ENCODE peak calls at places on chromosomes 3 and 15, in six cellular contexts. One of them, this sample, is unnamed.

GRCh38 chr3:64176461-64176996 is 48.7 kb downstream of the PRICKLE2 start:
- DNase-seq in GM06990: peak; percentile 26
- DNase-seq in epithelial cell of esophagus: peak; percentile 84
- DNase-seq in neural progenitor cell: no peak
- DNase-seq in GM12865: peak; percentile 43
- DNase-seq in IMR-90: peak; percentile 54
- DNase-seq in this sample: no peak

GRCh38 chr15:52556524-52556923 is 12.3 kb downstream of the ARPP19 start:
- DNase-seq in GM06990: no peak
- DNase-seq in epithelial cell of esophagus: no peak
- DNase-seq in neural progenitor cell: no peak
- DNase-seq in GM12865: no peak
- DNase-seq in IMR-90: no peak
- DNase-seq in this sample: no peak

GRCh38 chr3:115843206-115843605 is 219.9 kb downstream of the GAP43 start:
- DNase-seq in GM06990: no peak
- DNase-seq in epithelial cell of esophagus: no peak
- DNase-seq in neural progenitor cell: no peak
- DNase-seq in GM12865: no peak
- DNase-seq in IMR-90: no peak
- DNase-seq in this sample: no peak

GRCh38 chr15:71335591-71335990 is 220.3 kb downstream of the THSD4 start:
- DNase-seq in GM06990: no peak
- DNase-seq in epithelial cell of esophagus: no peak
- DNase-seq in neural progenitor cell: no peak
- DNase-seq in GM12865: no peak
- DNase-seq in IMR-90: peak; percentile 73
- DNase-seq in this sample: no peak

GRCh38 chr3:16056210-16056607 is 118.3 kb upstream of the GALNT15 start:
- DNase-seq in GM06990: no peak
- DNase-seq in epithelial cell of esophagus: peak; percentile 46
- DNase-seq in neural progenitor cell: no peak
- DNase-seq in GM12865: no peak
- DNase-seq in IMR-90: no peak
- DNase-seq in this sample: peak; percentile 62

GRCh38 chr3:71723452-71724170 is 1.6 kb downstream of the EIF4E3 start:
- DNase-seq in GM06990: no peak
- DNase-seq in epithelial cell of esophagus: no peak
- DNase-seq in neural progenitor cell: no peak
- DNase-seq in GM12865: peak; percentile 21
- DNase-seq in IMR-90: no peak
- DNase-seq in this sample: no peak

GRCh38 chr3:119628390-119628789 is 30.7 kb downstream of the PLA1A start:
- DNase-seq in GM06990: peak; percentile 59
- DNase-seq in epithelial cell of esophagus: no peak
- DNase-seq in neural progenitor cell: no peak
- DNase-seq in GM12865: peak; percentile 81
- DNase-seq in IMR-90: no peak
- DNase-seq in this sample: no peak

GRCh38 chr3:147616998-147617619 is 207.9 kb downstream of the ZIC1 start:
- DNase-seq in GM06990: no peak
- DNase-seq in epithelial cell of esophagus: peak; percentile 24
- DNase-seq in neural progenitor cell: peak; percentile 63
- DNase-seq in GM12865: no peak
- DNase-seq in IMR-90: peak; percentile 12
- DNase-seq in this sample: no peak

GRCh38 chr3:46959169-46959515 is 17.4 kb downstream of the CCDC12 start:
- DNase-seq in GM06990: no peak
- DNase-seq in epithelial cell of esophagus: no peak
- DNase-seq in neural progenitor cell: no peak
- DNase-seq in GM12865: no peak
- DNase-seq in IMR-90: no peak
- DNase-seq in this sample: no peak

GRCh38 chr15:88912500-88912921 is 668 bp downstream of the MFGE8 start:
- DNase-seq in GM06990: no peak
- DNase-seq in epithelial cell of esophagus: no peak
- DNase-seq in neural progenitor cell: peak; percentile 53
- DNase-seq in GM12865: no peak
- DNase-seq in IMR-90: no peak
- DNase-seq in this sample: no peak

GRCh38 chr15:25401511-25401910 is 37.3 kb downstream of the UBE3A start:
- DNase-seq in GM06990: no peak
- DNase-seq in epithelial cell of esophagus: no peak
- DNase-seq in neural progenitor cell: no peak
- DNase-seq in GM12865: no peak
- DNase-seq in IMR-90: peak; percentile 52
- DNase-seq in this sample: peak; percentile 4

GRCh38 chr3:197302033-197302432 is 3.6 kb upstream of the DLG1 start:
- DNase-seq in GM06990: no peak
- DNase-seq in epithelial cell of esophagus: no peak
- DNase-seq in neural progenitor cell: no peak
- DNase-seq in GM12865: no peak
- DNase-seq in IMR-90: no peak
- DNase-seq in this sample: no peak

GRCh38 chr3:142645236-142645793 is 49.1 kb downstream of the PLS1 start:
- DNase-seq in GM06990: no peak
- DNase-seq in epithelial cell of esophagus: peak; percentile 89
- DNase-seq in neural progenitor cell: no peak
- DNase-seq in GM12865: no peak
- DNase-seq in IMR-90: peak; percentile 35
- DNase-seq in this sample: peak; percentile 19

GRCh38 chr3:155809181-155809580 is 3.1 kb upstream of the C3orf33 start:
- DNase-seq in GM06990: no peak
- DNase-seq in epithelial cell of esophagus: peak; percentile 10
- DNase-seq in neural progenitor cell: no peak
- DNase-seq in GM12865: no peak
- DNase-seq in IMR-90: peak; percentile 27
- DNase-seq in this sample: no peak

GRCh38 chr3:162141232-162141631 is 644.6 kb downstream of the OTOL1 start:
- DNase-seq in GM06990: no peak
- DNase-seq in epithelial cell of esophagus: peak; percentile 48
- DNase-seq in neural progenitor cell: no peak
- DNase-seq in GM12865: no peak
- DNase-seq in IMR-90: peak; percentile 77
- DNase-seq in this sample: peak; percentile 53

GRCh38 chr3:46913644-46914043 is 36.1 kb downstream of the PTH1R start:
- DNase-seq in GM06990: no peak
- DNase-seq in epithelial cell of esophagus: peak; percentile 89
- DNase-seq in neural progenitor cell: no peak
- DNase-seq in GM12865: no peak
- DNase-seq in IMR-90: peak; percentile 81
- DNase-seq in this sample: peak; percentile 48

GRCh38 chr15:25690673-25691543 is 172.2 kb downstream of the ATP10A start:
- DNase-seq in GM06990: no peak
- DNase-seq in epithelial cell of esophagus: peak; percentile 24
- DNase-seq in neural progenitor cell: no peak
- DNase-seq in GM12865: no peak
- DNase-seq in IMR-90: peak; percentile 86
- DNase-seq in this sample: peak; percentile 53

GRCh38 chr3:153129866-153130265 is 32.2 kb upstream of the RAP2B start:
- DNase-seq in GM06990: no peak
- DNase-seq in epithelial cell of esophagus: no peak
- DNase-seq in neural progenitor cell: no peak
- DNase-seq in GM12865: no peak
- DNase-seq in IMR-90: no peak
- DNase-seq in this sample: no peak

GRCh38 chr3:153127788-153128187 is 34.2 kb upstream of the RAP2B start:
- DNase-seq in GM06990: no peak
- DNase-seq in epithelial cell of esophagus: no peak
- DNase-seq in neural progenitor cell: no peak
- DNase-seq in GM12865: no peak
- DNase-seq in IMR-90: peak; percentile 56
- DNase-seq in this sample: no peak

GRCh38 chr3:153129426-153129825 is 32.6 kb upstream of the RAP2B start:
- DNase-seq in GM06990: no peak
- DNase-seq in epithelial cell of esophagus: no peak
- DNase-seq in neural progenitor cell: no peak
- DNase-seq in GM12865: no peak
- DNase-seq in IMR-90: no peak
- DNase-seq in this sample: no peak

DNA sequence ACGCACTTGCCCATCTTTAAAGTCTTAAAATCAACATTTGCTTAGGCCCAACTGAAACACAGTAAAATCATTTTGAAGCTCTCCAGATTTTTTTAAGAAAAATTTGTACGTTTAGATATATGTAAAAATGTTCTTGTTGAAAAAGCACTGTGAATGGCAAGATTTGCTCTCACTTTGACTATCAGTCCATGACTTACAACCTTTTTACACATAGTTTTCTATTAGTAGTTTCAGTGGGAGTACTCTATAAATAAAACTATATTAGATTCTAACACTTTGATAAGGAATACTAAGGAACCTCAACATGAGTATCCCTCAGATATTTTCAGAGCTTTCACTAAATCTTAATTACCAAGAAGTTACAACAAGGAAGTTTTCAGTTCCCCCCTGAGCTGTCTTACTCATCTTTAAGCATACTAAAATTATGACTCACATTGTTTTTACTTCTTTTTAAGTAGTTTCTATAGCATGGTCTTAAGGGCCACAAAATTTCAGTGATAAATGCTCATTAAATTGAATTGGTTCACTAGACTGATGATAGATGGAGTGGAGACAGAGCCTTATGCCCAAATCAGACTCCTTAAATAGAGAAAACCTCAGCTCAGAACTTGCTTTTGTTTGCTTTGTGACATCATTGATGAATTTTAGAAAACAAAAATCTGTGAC is 31.6 kb upstream of the RAP2B start:
- DNase-seq in GM06990: peak; percentile 67
- DNase-seq in epithelial cell of esophagus: peak; percentile 77
- DNase-seq in neural progenitor cell: no peak
- DNase-seq in GM12865: peak; percentile 53
- DNase-seq in IMR-90: peak; percentile 82
- DNase-seq in this sample: peak; percentile 84
- H3K4me3 ChIP-seq in GM06990: no peak overlapping the region
- H3K4me3 ChIP-seq in epithelial cell of esophagus: no peak overlapping the region
- H3K4me3 ChIP-seq in neural progenitor cell: no peak overlapping the region
- H3K4me3 ChIP-seq in GM12865: no peak overlapping the region
- H3K4me3 ChIP-seq in IMR-90: no peak overlapping the region
- H3K4me3 ChIP-seq in this sample: no peak overlapping the region

DNA sequence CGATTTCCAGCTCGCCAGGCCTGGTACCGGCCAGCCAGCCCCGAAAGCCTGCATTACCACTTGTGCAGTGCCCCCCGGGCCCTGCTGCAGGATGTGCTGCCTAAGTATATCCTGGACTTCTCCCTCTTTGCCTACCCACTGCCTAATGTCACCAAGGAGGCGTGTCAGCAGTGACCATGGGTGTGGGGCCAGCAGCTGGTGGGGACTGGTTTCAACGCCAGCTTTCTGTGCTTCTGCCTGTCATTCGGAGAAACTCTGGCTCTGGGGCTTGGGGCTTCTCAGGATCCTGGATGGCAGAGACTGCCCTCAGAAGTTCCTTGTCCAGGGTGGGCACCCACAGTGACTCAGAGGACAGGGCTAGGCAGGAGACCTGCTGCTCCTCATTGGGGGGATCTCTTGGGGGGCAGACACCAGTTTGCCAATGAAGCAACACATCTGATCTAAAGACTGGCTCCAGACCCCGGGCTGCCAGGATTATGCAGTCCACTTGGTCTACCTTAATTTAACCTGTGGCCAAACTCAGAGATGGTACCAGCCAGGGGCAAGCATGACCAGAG is 1.5 kb downstream of the CHST14 start:
- DNase-seq in GM06990: no peak
- DNase-seq in epithelial cell of esophagus: no peak
- DNase-seq in neural progenitor cell: no peak
- DNase-seq in GM12865: no peak
- DNase-seq in IMR-90: no peak
- DNase-seq in this sample: no peak
- H3K4me3 ChIP-seq in GM06990: peak overlapping the region; percentile 86
- H3K4me3 ChIP-seq in epithelial cell of esophagus: peak overlapping the region; percentile 56
- H3K4me3 ChIP-seq in neural progenitor cell: peak overlapping the region; percentile 64
- H3K4me3 ChIP-seq in GM12865: peak overlapping the region; percentile 84
- H3K4me3 ChIP-seq in IMR-90: peak overlapping the region; percentile 61
- H3K4me3 ChIP-seq in this sample: peak overlapping the region; percentile 66

GRCh38 chr3:49158792-49159191 is 7.3 kb downstream of the CCDC71 start:
- DNase-seq in GM06990: no peak
- DNase-seq in epithelial cell of esophagus: no peak
- DNase-seq in neural progenitor cell: no peak
- DNase-seq in GM12865: no peak
- DNase-seq in IMR-90: no peak
- DNase-seq in this sample: no peak

GRCh38 chr3:49157289-49157688 is 8.8 kb downstream of the CCDC71 start:
- DNase-seq in GM06990: no peak
- DNase-seq in epithelial cell of esophagus: peak; percentile 53
- DNase-seq in neural progenitor cell: no peak
- DNase-seq in GM12865: no peak
- DNase-seq in IMR-90: no peak
- DNase-seq in this sample: no peak

GRCh38 chr3:49161808-49162530 is 4.2 kb downstream of the CCDC71 start:
- DNase-seq in GM06990: no peak
- DNase-seq in epithelial cell of esophagus: no peak
- DNase-seq in neural progenitor cell: no peak
- DNase-seq in GM12865: no peak
- DNase-seq in IMR-90: no peak
- DNase-seq in this sample: no peak

GRCh38 chr3:49161197-49161596 is 4.9 kb downstream of the CCDC71 start:
- DNase-seq in GM06990: no peak
- DNase-seq in epithelial cell of esophagus: no peak
- DNase-seq in neural progenitor cell: no peak
- DNase-seq in GM12865: no peak
- DNase-seq in IMR-90: no peak
- DNase-seq in this sample: no peak

GRCh38 chr3:49158108-49158709 is 7.9 kb downstream of the CCDC71 start:
- DNase-seq in GM06990: no peak
- DNase-seq in epithelial cell of esophagus: peak; percentile 45
- DNase-seq in neural progenitor cell: peak; percentile 63
- DNase-seq in GM12865: peak; percentile 57
- DNase-seq in IMR-90: no peak
- DNase-seq in this sample: no peak
- H3K4me3 ChIP-seq in GM06990: no peak overlapping the region
- H3K4me3 ChIP-seq in epithelial cell of esophagus: no peak overlapping the region
- H3K4me3 ChIP-seq in neural progenitor cell: no peak overlapping the region
- H3K4me3 ChIP-seq in GM12865: no peak overlapping the region
- H3K4me3 ChIP-seq in IMR-90: no peak overlapping the region
- H3K4me3 ChIP-seq in this sample: no peak overlapping the region

GRCh38 chr15:85412956-85413854 is 32.8 kb downstream of the AKAP13 start:
- DNase-seq in GM06990: peak; percentile 72
- DNase-seq in epithelial cell of esophagus: peak; percentile 96
- DNase-seq in neural progenitor cell: no peak
- DNase-seq in GM12865: peak; percentile 97
- DNase-seq in IMR-90: peak; percentile 95
- DNase-seq in this sample: peak; percentile 72
- H3K4me3 ChIP-seq in GM06990: peak overlapping the region; percentile 29
- H3K4me3 ChIP-seq in epithelial cell of esophagus: no peak overlapping the region
- H3K4me3 ChIP-seq in neural progenitor cell: no peak overlapping the region
- H3K4me3 ChIP-seq in GM12865: no peak overlapping the region
- H3K4me3 ChIP-seq in IMR-90: no peak overlapping the region
- H3K4me3 ChIP-seq in this sample: no peak overlapping the region

This sample was measured in skeletal muscle cell.